ENCODE peak calls at places on chromosomes 3 and 15, in seven cellular contexts. U, Q, X, C, R, J and Z are unnamed samples.

GRCh38 chr3:192273611-192274010 is 453.7 kb downstream of the FGF12 start:
- DNase-seq in J (no peak), Q (no peak), R (peak), U (no peak), X (no peak), C (no peak), Z (no peak)

GRCh38 chr15:68045289-68046265 is 8.5 kb upstream of the PIAS1 start:
- DNase-seq in Q (no peak), U (peak), J (no peak), C (no peak), R (no peak), X (no peak), Z (peak)

GRCh38 chr3:70090322-70090913 is 90.9 kb downstream of the SAMMSON start:
- DNase-seq in R (peak), U (no peak), X (peak), C (peak), Q (no peak), J (no peak), Z (no peak)

GRCh38 chr15:93866441-93866840 is 364.9 kb upstream of the MCTP2 start:
- DNase-seq in U (no peak), R (no peak), J (no peak), Q (no peak), C (no peak), X (no peak), Z (no peak)

GRCh38 chr15:61228025-61228901 is 839 bp downstream of the RORA start:
- DNase-seq in R (no peak), U (peak), J (peak), C (peak), X (peak), Q (peak), Z (peak)

GRCh38 chr3:25572919-25573385 is 91.8 kb downstream of the TOP2B start:
- DNase-seq in Q (no peak), J (no peak), X (peak), R (no peak), C (peak), U (peak), Z (no peak)

GRCh38 chr3:59300727-59301134 is 250.9 kb upstream of the CFAP20DC start:
- DNase-seq in X (peak), R (no peak), Q (no peak), U (no peak), C (peak), J (no peak), Z (no peak)

GRCh38 chr3:157088506-157089454 is 71.2 kb downstream of the CCNL1 start:
- DNase-seq in J (peak), Q (peak), C (peak), X (peak), R (peak), U (peak), Z (peak)

GRCh38 chr15:65862682-65863081 is 6.6 kb upstream of the RAB11A start:
- DNase-seq in C (peak), U (peak), X (peak), R (peak), J (peak), Q (peak), Z (peak)

GRCh38 chr3:136134091-136134490 is 62.0 kb downstream of the MSL2 start:
- DNase-seq in J (no peak), Q (no peak), U (no peak), X (no peak), C (no peak), R (no peak), Z (no peak)

GRCh38 chr3:58299839-58300516 is 6.1 kb upstream of the RPP14 start:
- DNase-seq in Q (peak), U (peak), X (peak), J (peak), C (peak), R (peak), Z (no peak)

GRCh38 chr15:54131410-54131809 is 153.2 kb downstream of the UNC13C start:
- DNase-seq in U (no peak), R (peak), X (no peak), Q (no peak), C (peak), J (no peak), Z (no peak)

GRCh38 chr3:36964827-36965226 is 20.0 kb upstream of the TRANK1 start:
- DNase-seq in U (no peak), J (no peak), R (no peak), Q (no peak), C (no peak), X (no peak), Z (no peak)

GRCh38 chr3:141458937-141459510 is 27.8 kb upstream of the RASA2 start:
- DNase-seq in Q (no peak), C (no peak), X (no peak), U (no peak), J (no peak), R (no peak), Z (no peak)

GRCh38 chr3:169954142-169954756 is 12.4 kb upstream of the SEC62 start:
- DNase-seq in Q (no peak), J (no peak), R (no peak), U (no peak), X (no peak), C (no peak), Z (no peak)

GRCh38 chr15:61327019-61327631 is 98.0 kb upstream of the RORA start:
- DNase-seq in J (no peak), Q (no peak), U (no peak), C (no peak), R (no peak), X (no peak), Z (no peak)

GRCh38 chr3:15326037-15326436 is 6.3 kb downstream of the SH3BP5 start:
- DNase-seq in R (peak), U (no peak), Q (no peak), X (no peak), J (no peak), C (no peak), Z (no peak)

GRCh38 chr3:129988429-129988828 is 13.9 kb downstream of the TRH start:
- DNase-seq in R (no peak), J (no peak), Q (no peak), C (no peak), X (no peak), U (no peak), Z (no peak)

GRCh38 chr15:82647835-82648256 is 683 bp upstream of the CPEB1 start:
- DNase-seq in J (no peak), R (no peak), U (peak), X (no peak), Q (no peak), C (no peak), Z (peak)

GRCh38 chr15:63501256-63502089 is 2.9 kb upstream of the USP3 start:
- DNase-seq in Q (no peak), R (peak), C (peak), U (peak), J (no peak), X (peak), Z (peak)

GRCh38 chr3:122427857-122428471 is 12.1 kb upstream of the WDR5B start:
- DNase-seq in C (no peak), R (no peak), U (no peak), X (no peak), Q (no peak), J (no peak), Z (no peak)

GRCh38 chr15:25535866-25536265 is 97.0 kb upstream of the UBE3A start:
- DNase-seq in X (no peak), C (no peak), U (no peak), J (no peak), R (no peak), Q (no peak), Z (no peak)

GRCh38 chr3:71694358-71694999 is 30.7 kb downstream of the EIF4E3 start:
- DNase-seq in X (peak), C (peak), R (peak), U (peak), Q (no peak), J (no peak), Z (no peak)

GRCh38 chr3:184783309-184783708 is 28.7 kb upstream of the VPS8 start:
- DNase-seq in J (no peak), C (peak), X (no peak), Q (no peak), U (no peak), R (no peak), Z (no peak)

GRCh38 chr15:44775923-44776322 is 39.6 kb downstream of the TRIM69 start:
- DNase-seq in R (no peak), J (no peak), X (peak), U (no peak), Q (no peak), C (no peak), Z (no peak)

GRCh38 chr3:22117751-22118346 is 366.8 kb upstream of the ZNF385D start:
- DNase-seq in J (no peak), C (peak), X (peak), Q (peak), U (peak), R (peak), Z (no peak)

GRCh38 chr3:110521019-110521418 is 550.6 kb upstream of the NECTIN3 start:
- DNase-seq in R (no peak), U (no peak), Q (no peak), C (peak), J (no peak), X (peak), Z (no peak)

GRCh38 chr3:12828751-12829150 is 12.6 kb downstream of the RPL32 start:
- DNase-seq in J (no peak), Q (no peak), U (no peak), C (no peak), X (peak), R (no peak), Z (no peak)

GRCh38 chr3:139764936-139765335 is 87.2 kb upstream of the NMNAT3 start:
- DNase-seq in X (peak), Q (no peak), R (peak), J (no peak), U (no peak), C (peak), Z (no peak)

GRCh38 chr3:104596551-104596950 is 770.2 kb upstream of the ALCAM start:
- DNase-seq in U (peak), R (peak), J (no peak), C (peak), X (peak), Q (peak), Z (peak)

GRCh38 chr3:46187876-46188275 is 20.2 kb downstream of the CCR1 start:
- DNase-seq in U (no peak), X (peak), J (no peak), R (peak), C (peak), Q (no peak), Z (no peak)

GRCh38 chr15:40301467-40302179 is 6.1 kb downstream of the PLCB2 start:
- DNase-seq in R (no peak), X (no peak), C (no peak), J (peak), Q (no peak), U (peak), Z (peak)
- H4K8ac ChIP-seq in R (no peak), X (no peak), C (no peak), J (no peak), Q (no peak), U (no peak), Z (no peak)

DNA sequence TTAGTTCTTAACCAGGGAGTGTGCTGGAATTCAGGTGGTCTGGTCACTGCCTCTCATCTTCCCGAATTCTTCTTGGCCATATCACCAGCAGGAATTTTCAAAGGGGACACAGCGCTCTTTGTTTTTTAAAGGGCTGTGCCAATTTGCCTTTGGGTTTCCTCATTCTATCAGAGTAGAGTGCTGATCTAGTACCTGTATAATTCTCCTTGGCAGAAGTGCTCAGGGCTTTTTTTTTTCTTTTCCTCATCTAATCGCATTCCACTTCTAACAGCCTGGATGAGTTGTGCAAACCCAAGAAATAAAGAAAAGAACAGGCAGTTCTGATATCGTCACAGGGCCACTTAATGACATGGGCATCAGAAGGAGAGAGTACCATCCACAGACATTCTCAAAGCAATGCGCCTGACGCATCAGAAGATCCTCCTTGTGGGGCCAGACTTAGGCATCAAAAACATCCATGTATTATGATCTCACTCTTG is 121.0 kb downstream of the ASB7 start:
- DNase-seq in R (peak), J (no peak), U (no peak), Q (no peak), C (no peak), X (no peak), Z (no peak)
- H4K8ac ChIP-seq in R (no peak), J (no peak), U (no peak), Q (no peak), C (peak), X (no peak), Z (no peak)

GRCh38 chr3:11230125-11230524 is 42.1 kb upstream of the ATG7 start:
- DNase-seq in Q (no peak), R (no peak), C (no peak), X (no peak), J (no peak), U (no peak), Z (no peak)
- H4K8ac ChIP-seq in Q (no peak), R (no peak), C (no peak), X (no peak), J (no peak), U (no peak), Z (no peak)

GRCh38 chr15:70351391-70351790 is 253.7 kb upstream of the TLE3 start:
- DNase-seq in J (no peak), U (no peak), R (no peak), X (no peak), C (no peak), Q (no peak), Z (no peak)

GRCh38 chr15:70347321-70347720 is 249.6 kb upstream of the TLE3 start:
- DNase-seq in X (no peak), U (no peak), R (peak), Q (no peak), J (no peak), C (no peak), Z (no peak)

GRCh38 chr15:70345251-70346019 is 247.7 kb upstream of the TLE3 start:
- DNase-seq in J (peak), R (no peak), U (no peak), X (no peak), Q (no peak), C (no peak), Z (no peak)

GRCh38 chr15:70347766-70348558 is 250.2 kb upstream of the TLE3 start:
- DNase-seq in Q (no peak), X (no peak), J (no peak), C (no peak), R (no peak), U (no peak), Z (no peak)

DNA sequence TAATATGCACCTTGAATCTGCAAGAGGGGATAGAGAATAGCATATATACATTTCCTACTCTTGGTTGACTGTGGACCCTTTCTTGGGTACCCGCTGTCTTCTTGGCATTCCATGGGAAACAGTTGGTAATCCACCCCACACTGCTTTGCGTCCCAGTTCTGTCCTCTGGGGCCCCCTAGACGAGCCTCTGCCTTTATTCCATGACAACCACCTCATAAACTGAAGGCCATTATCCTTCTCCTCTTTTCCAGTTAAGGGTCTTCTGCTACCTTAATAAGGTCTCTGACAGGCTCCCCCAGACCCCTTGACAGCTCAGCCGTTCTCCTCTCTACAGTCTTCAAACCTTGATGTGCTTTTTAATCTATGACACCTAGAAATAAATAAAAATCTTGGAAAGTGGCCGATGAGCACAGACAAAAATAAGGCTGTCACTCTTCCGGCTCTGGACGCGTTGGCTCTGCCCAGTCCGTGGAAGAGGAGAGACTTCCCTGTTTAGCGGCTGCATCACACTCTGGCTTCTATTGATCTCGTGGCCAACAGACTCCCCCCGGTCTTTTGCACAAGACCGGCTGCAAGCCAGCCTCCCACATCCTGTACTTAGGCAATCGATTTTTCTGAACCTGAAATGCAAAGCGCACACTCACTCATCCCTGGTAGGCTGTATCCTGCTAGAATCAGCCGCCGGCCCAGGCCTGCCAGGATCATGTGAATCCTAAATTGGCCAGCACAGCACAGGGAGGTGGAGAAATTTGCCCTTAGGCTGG is 251.0 kb upstream of the TLE3 start:
- DNase-seq in C (no peak), Q (no peak), R (peak), U (no peak), X (no peak), J (no peak), Z (no peak)
- H4K8ac ChIP-seq in C (no peak), Q (no peak), R (no peak), U (no peak), X (no peak), J (no peak), Z (no peak)

GRCh38 chr3:77563012-77563411 is 523.1 kb downstream of the ROBO2 start:
- DNase-seq in Q (no peak), X (no peak), J (no peak), R (no peak), C (no peak), U (no peak), Z (no peak)
- H4K8ac ChIP-seq in Q (no peak), X (no peak), J (no peak), R (no peak), C (no peak), U (no peak), Z (no peak)

GRCh38 chr3:191197761-191198160 is 1.3 kb upstream of the OSTN start:
- DNase-seq in X (no peak), Q (no peak), J (no peak), U (no peak), R (no peak), C (no peak), Z (no peak)

GRCh38 chr3:191198886-191199285 is at the start of gene OSTN:
- DNase-seq in X (no peak), J (no peak), Q (no peak), R (no peak), C (no peak), U (no peak), Z (no peak)

GRCh38 chr3:191192941-191193340 is 6.1 kb upstream of the OSTN start:
- DNase-seq in Q (no peak), J (no peak), X (no peak), C (no peak), R (no peak), U (no peak), Z (no peak)

GRCh38 chr3:191198480-191198879 is 561 bp upstream of the OSTN start:
- DNase-seq in X (no peak), U (no peak), C (no peak), R (no peak), Q (no peak), J (no peak), Z (no peak)
- H4K8ac ChIP-seq in X (no peak), U (no peak), C (no peak), R (no peak), Q (no peak), J (no peak), Z (no peak)

GRCh38 chr15:73751896-73752816 is 995 bp downstream of the INSYN1 start:
- DNase-seq in J (peak), X (no peak), R (no peak), C (no peak), U (no peak), Q (no peak), Z (no peak)
- H4K8ac ChIP-seq in J (no peak), X (no peak), R (no peak), C (no peak), U (no peak), Q (no peak), Z (no peak)

GRCh38 chr3:43036621-43037331 is 57.7 kb downstream of the GASK1A start:
- DNase-seq in X (no peak), R (no peak), Q (no peak), U (no peak), C (no peak), J (no peak), Z (peak)

GRCh38 chr3:43034200-43034599 is 55.1 kb downstream of the GASK1A start:
- DNase-seq in X (no peak), J (no peak), C (no peak), R (no peak), U (no peak), Q (no peak), Z (no peak)

GRCh38 chr3:43035801-43036340 is 56.8 kb downstream of the GASK1A start:
- DNase-seq in C (no peak), U (no peak), J (no peak), X (no peak), Q (no peak), R (no peak), Z (no peak)

GRCh38 chr3:43032646-43033628 is 53.8 kb downstream of the GASK1A start:
- DNase-seq in X (no peak), U (no peak), Q (no peak), C (no peak), R (no peak), J (no peak), Z (no peak)

GRCh38 chr3:43034911-43035310 is 55.8 kb downstream of the GASK1A start:
- DNase-seq in R (no peak), C (no peak), J (no peak), Q (no peak), X (no peak), U (no peak), Z (no peak)
- H4K8ac ChIP-seq in R (no peak), C (no peak), J (no peak), Q (no peak), X (no peak), U (no peak), Z (no peak)